ENCODE peak calls at places on chromosomes 6 and 20, in eight cellular contexts. Z, B, H, V, N, Y, O and Q are unnamed samples.

GRCh38 chr20:24993337-24994185 is 1.0 kb upstream of the APMAP start:
- DNase-seq in Z (peak), B (no peak), H (no peak), V (peak), N (peak), Y (no peak), O (no peak), Q (no peak)

GRCh38 chr6:36962874-36963273 is 8.3 kb downstream of the PI16 start:
- DNase-seq in Z (peak), B (no peak), H (peak), V (peak), N (peak), Y (peak), O (peak), Q (peak)

GRCh38 chr20:33408716-33409654 is 7.7 kb upstream of the CDK5RAP1 start:
- DNase-seq in Z (no peak), B (peak), H (no peak), V (no peak), N (no peak), Y (no peak), O (no peak), Q (no peak)

GRCh38 chr6:6591778-6592388 is 3.4 kb downstream of the LY86 start:
- DNase-seq in Z (no peak), B (peak), H (no peak), V (no peak), N (no peak), Y (no peak), O (no peak), Q (no peak)

GRCh38 chr6:158322724-158323560 is 10.7 kb downstream of the TULP4 start:
- DNase-seq in Z (peak), B (peak), H (no peak), V (peak), N (peak), Y (no peak), O (no peak), Q (no peak)

GRCh38 chr6:119626884-119627619 is 277.5 kb upstream of the MAN1A1 start:
- DNase-seq in Z (no peak), B (no peak), H (no peak), V (no peak), N (no peak), Y (no peak), O (no peak), Q (no peak)

GRCh38 chr20:23020230-23020629 is 14.9 kb upstream of the SSTR4 start:
- DNase-seq in Z (no peak), B (no peak), H (no peak), V (no peak), N (no peak), Y (no peak), O (no peak), Q (no peak)

GRCh38 chr20:4138056-4138455 is 122.7 kb upstream of the RNF24 start:
- DNase-seq in Z (no peak), B (no peak), H (no peak), V (no peak), N (no peak), Y (no peak), O (no peak), Q (no peak)

GRCh38 chr20:25317351-25318075 is 69.6 kb downstream of the PYGB start:
- DNase-seq in Z (no peak), B (no peak), H (peak), V (no peak), N (no peak), Y (no peak), O (no peak), Q (no peak)

GRCh38 chr20:50439539-50440453 is 70.4 kb upstream of the PTPN1 start:
- DNase-seq in Z (no peak), B (no peak), H (no peak), V (no peak), N (no peak), Y (no peak), O (no peak), Q (no peak)